ENCODE peak calls at places on chromosomes 1 and 21, in seven cellular contexts. P, J, Z, E, S, L and O are unnamed samples.

GRCh38 chr1:242243472-242243871 is 244.6 kb upstream of the MAP1LC3C start:
- DNase-seq in P (no peak), J (no peak), Z (peak; percentile 84), E (no peak), S (no peak), L (no peak), O (no peak)

GRCh38 chr1:34361781-34362357 is 185.2 kb downstream of the C1orf94 start:
- DNase-seq in P (no peak), J (no peak), Z (no peak), E (no peak), S (no peak), L (no peak), O (no peak)

GRCh38 chr1:175209493-175209921 is 16.9 kb upstream of the KIAA0040 start:
- DNase-seq in P (no peak), J (no peak), Z (no peak), E (no peak), S (no peak), L (no peak), O (no peak)

GRCh38 chr1:114153051-114153620 is 533 bp downstream of the SYT6 start:
- DNase-seq in P (no peak), J (no peak), Z (no peak), E (no peak), S (no peak), L (no peak), O (peak; percentile 25)

GRCh38 chr21:39633770-39634181 is 21.0 kb downstream of the B3GALT5 start:
- DNase-seq in P (peak; percentile 74), J (no peak), Z (no peak), E (no peak), S (no peak), L (peak; percentile 85), O (peak; percentile 77)

GRCh38 chr1:180851995-180852887 is 60.5 kb upstream of the KIAA1614 start:
- DNase-seq in P (no peak), J (no peak), Z (no peak), E (no peak), S (no peak), L (no peak), O (no peak)

GRCh38 chr21:41777934-41778815 is 11.3 kb upstream of the RIPK4 start:
- DNase-seq in P (peak; percentile 89), J (no peak), Z (peak; percentile 38), E (peak; percentile 47), S (no peak), L (peak; percentile 56), O (peak; percentile 85)

GRCh38 chr1:236058141-236058626 is 6.7 kb downstream of the NID1 start:
- DNase-seq in P (no peak), J (no peak), Z (no peak), E (peak; percentile 68), S (no peak), L (no peak), O (no peak)

GRCh38 chr1:17984510-17985085 is 123.0 kb upstream of the IGSF21 start:
- DNase-seq in P (peak; percentile 21), J (no peak), Z (no peak), E (no peak), S (no peak), L (no peak), O (peak; percentile 13)

GRCh38 chr1:209029737-209030136 is 553.8 kb upstream of the CAMK1G start:
- DNase-seq in P (no peak), J (no peak), Z (no peak), E (no peak), S (no peak), L (no peak), O (no peak)

GRCh38 chr1:228270032-228270431 is 62.2 kb downstream of the OBSCN start:
- DNase-seq in P (no peak), J (no peak), Z (no peak), E (no peak), S (no peak), L (peak; percentile 18), O (no peak)

GRCh38 chr1:199612976-199613774 is 414.3 kb upstream of the NR5A2 start:
- DNase-seq in P (peak; percentile 7), J (no peak), Z (no peak), E (no peak), S (no peak), L (peak; percentile 3), O (no peak)

GRCh38 chr1:115426271-115426771 is 88.3 kb upstream of the NGF start:
- DNase-seq in P (peak; percentile 44), J (no peak), Z (no peak), E (no peak), S (no peak), L (peak; percentile 71), O (peak; percentile 52)

GRCh38 chr1:235908742-235909520 is 42.2 kb upstream of the LYST start:
- DNase-seq in P (peak; percentile 42), J (no peak), Z (peak; percentile 79), E (no peak), S (no peak), L (peak; percentile 54), O (peak; percentile 82)

GRCh38 chr1:111516008-111516535 is 12.6 kb upstream of the ADORA3 start:
- DNase-seq in P (no peak), J (no peak), Z (no peak), E (no peak), S (no peak), L (no peak), O (no peak)

GRCh38 chr1:165353731-165354671 is 2.5 kb downstream of the LMX1A start:
- DNase-seq in P (no peak), J (no peak), Z (no peak), E (no peak), S (no peak), L (no peak), O (no peak)

GRCh38 chr1:45586769-45587168 is 2.9 kb downstream of the NASP start:
- DNase-seq in P (no peak), J (no peak), Z (no peak), E (no peak), S (no peak), L (no peak), O (no peak)

GRCh38 chr1:1630191-1630964 is 1.6 kb upstream of the MMP23B start:
- DNase-seq in P (no peak), J (peak; percentile 93), Z (no peak), E (peak; percentile 39), S (peak; percentile 92), L (no peak), O (no peak)